ENCODE peak calls at places on chromosome 5, in nine cellular contexts. I is tibial nerve, M is HepG2, V is A549, U is GM12878, C is suprapubic skin, G is ovary, D is transverse colon, Y is stomach. R is an unnamed sample.

GRCh38 chr5:179805529-179806249 is 977 bp downstream of the MGAT4B start:
- DNase-seq in I (no peak), M (no peak), V (no peak), U (no peak), C (peak; percentile 68), G (peak; percentile 47), D (no peak), Y (no peak), R (peak; percentile 77)

GRCh38 chr5:89996892-89997291 is 412.7 kb downstream of the CETN3 start:
- DNase-seq in I (no peak), M (no peak), V (no peak), U (no peak), C (no peak), G (no peak), D (no peak), Y (no peak), R (no peak)

GRCh38 chr5:58240286-58240685 is 219.6 kb downstream of the PLK2 start:
- DNase-seq in I (no peak), M (no peak), V (peak; percentile 11), U (no peak), C (no peak), G (no peak), D (no peak), Y (no peak), R (no peak)

GRCh38 chr5:117539692-117540091 is 965.1 kb upstream of the SEMA6A start:
- DNase-seq in I (no peak), M (no peak), V (no peak), U (no peak), C (no peak), G (no peak), D (no peak), Y (no peak), R (no peak)

GRCh38 chr5:143002459-143003327 is 232.5 kb downstream of the ARHGAP26 start:
- DNase-seq in I (no peak), M (no peak), V (peak; percentile 55), U (peak; percentile 82), C (no peak), G (no peak), D (peak; percentile 54), Y (peak; percentile 36), R (no peak)

GRCh38 chr5:97735209-97735608 is 552.2 kb upstream of the RIOK2 start:
- DNase-seq in I (no peak), M (no peak), V (no peak), U (no peak), C (no peak), G (no peak), D (no peak), Y (no peak), R (no peak)

GRCh38 chr5:145218019-145218418 is 617.1 kb downstream of the PRELID2 start:
- DNase-seq in I (no peak), M (no peak), V (no peak), U (no peak), C (no peak), G (no peak), D (no peak), Y (no peak), R (no peak)

GRCh38 chr5:159182691-159183090 is 26.7 kb downstream of the RNF145 start:
- DNase-seq in I (no peak), M (peak; percentile 83), V (no peak), U (no peak), C (no peak), G (no peak), D (no peak), Y (no peak), R (no peak)

DNA sequence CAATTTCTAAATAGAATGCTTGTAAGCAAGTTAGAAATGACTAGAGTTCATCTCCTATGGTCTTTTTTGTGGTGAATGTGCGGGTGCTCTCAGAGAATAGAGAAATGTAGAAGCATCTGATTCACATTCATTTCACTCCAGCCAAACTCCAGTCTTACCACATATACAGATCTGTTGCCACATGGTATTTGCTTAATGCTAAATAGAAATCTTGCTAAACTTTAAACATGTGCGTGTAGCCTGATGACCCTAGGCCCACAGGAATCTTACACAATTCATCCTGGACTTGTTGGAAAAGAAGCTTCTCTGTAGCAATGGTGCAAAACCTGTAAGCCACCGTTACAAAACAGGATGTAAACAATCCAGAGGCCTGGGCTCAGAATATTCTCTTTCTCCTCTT is 135.2 kb downstream of the PCSK1 start:
- DNase-seq in I (no peak), M (peak; percentile 98), V (no peak), U (no peak), C (no peak), G (no peak), D (no peak), Y (no peak), R (peak; percentile 69)
- H3K4me3 ChIP-seq in I (no peak overlapping the region), M (peak overlapping the region; percentile 23), V (no peak overlapping the region), U (no peak overlapping the region), C (no peak overlapping the region), G (no peak overlapping the region), D (no peak overlapping the region), Y (no peak overlapping the region), R (no peak overlapping the region)

GRCh38 chr5:62506659-62507460 is 71.8 kb upstream of the LRRC70 start:
- DNase-seq in I (no peak), M (no peak), V (no peak), U (no peak), C (no peak), G (no peak), D (no peak), Y (no peak), R (no peak)

GRCh38 chr5:62496876-62497275 is 81.7 kb upstream of the LRRC70 start:
- DNase-seq in I (no peak), M (no peak), V (no peak), U (no peak), C (no peak), G (no peak), D (no peak), Y (no peak), R (no peak)

GRCh38 chr5:62498961-62499360 is 79.7 kb upstream of the LRRC70 start:
- DNase-seq in I (no peak), M (no peak), V (no peak), U (no peak), C (no peak), G (no peak), D (no peak), Y (no peak), R (no peak)

GRCh38 chr5:62504129-62504528 is 74.5 kb upstream of the LRRC70 start:
- DNase-seq in I (no peak), M (no peak), V (no peak), U (no peak), C (no peak), G (no peak), D (no peak), Y (no peak), R (no peak)

DNA sequence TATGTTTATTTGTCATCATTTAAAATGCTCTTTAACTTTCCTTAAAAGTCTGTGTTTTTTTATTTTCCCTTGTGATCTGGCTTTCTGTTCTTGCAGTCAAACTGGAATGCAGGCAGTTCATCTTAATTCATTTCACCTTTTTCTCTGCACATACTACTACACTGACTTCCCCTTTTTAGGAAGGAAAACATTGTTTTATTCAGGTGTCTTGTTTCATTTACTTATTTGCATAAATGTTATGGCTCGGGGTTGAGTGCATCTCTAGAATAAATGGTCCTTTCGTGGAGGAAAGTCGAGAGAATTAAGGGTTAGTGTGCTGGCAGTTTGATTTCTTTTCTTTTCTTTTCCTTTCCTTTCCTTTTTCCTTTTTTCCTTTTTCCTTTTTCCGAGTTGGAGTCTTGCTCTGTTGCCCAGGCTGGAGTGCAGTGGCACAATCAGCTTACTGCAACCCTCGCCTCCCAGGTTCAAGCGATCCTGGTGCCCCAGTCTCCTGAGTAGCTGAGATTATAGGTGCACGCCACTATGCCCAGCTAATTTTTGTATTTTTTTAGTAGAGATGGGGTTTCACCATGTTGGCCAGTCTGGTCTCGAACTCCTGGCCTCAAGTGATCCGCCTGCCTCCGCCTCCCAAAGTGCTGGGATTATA is 76.0 kb upstream of the LRRC70 start:
- DNase-seq in I (no peak), M (no peak), V (no peak), U (no peak), C (no peak), G (no peak), D (no peak), Y (no peak), R (no peak)
- TF ChIP-seq EP300 in I (no peak), M (no peak), V (no peak), U (no peak), C (no peak), G (no peak), D (no peak), Y (no peak), R (no peak)

GRCh38 chr5:31161772-31162171 is 31.7 kb upstream of the CDH6 start:
- DNase-seq in I (no peak), M (peak; percentile 23), V (no peak), U (no peak), C (no peak), G (no peak), D (no peak), Y (no peak), R (no peak)
- H3K4me3 ChIP-seq in I (no peak overlapping the region), M (no peak overlapping the region), V (no peak overlapping the region), U (no peak overlapping the region), C (no peak overlapping the region), G (no peak overlapping the region), D (no peak overlapping the region), Y (no peak overlapping the region), R (no peak overlapping the region)

GRCh38 chr5:77644443-77645157 is 6.1 kb upstream of the OTP start:
- DNase-seq in I (no peak), M (no peak), V (no peak), U (no peak), C (no peak), G (no peak), D (no peak), Y (no peak), R (no peak)

GRCh38 chr5:77642915-77643653 is 4.6 kb upstream of the OTP start:
- DNase-seq in I (no peak), M (no peak), V (no peak), U (no peak), C (no peak), G (no peak), D (no peak), Y (no peak), R (no peak)

GRCh38 chr5:77645995-77646639 is 7.6 kb upstream of the OTP start:
- DNase-seq in I (no peak), M (no peak), V (no peak), U (no peak), C (no peak), G (no peak), D (no peak), Y (no peak), R (no peak)

GRCh38 chr5:77643654-77644404 is 5.3 kb upstream of the OTP start:
- DNase-seq in I (no peak), M (no peak), V (no peak), U (no peak), C (no peak), G (no peak), D (no peak), Y (no peak), R (no peak)

DNA sequence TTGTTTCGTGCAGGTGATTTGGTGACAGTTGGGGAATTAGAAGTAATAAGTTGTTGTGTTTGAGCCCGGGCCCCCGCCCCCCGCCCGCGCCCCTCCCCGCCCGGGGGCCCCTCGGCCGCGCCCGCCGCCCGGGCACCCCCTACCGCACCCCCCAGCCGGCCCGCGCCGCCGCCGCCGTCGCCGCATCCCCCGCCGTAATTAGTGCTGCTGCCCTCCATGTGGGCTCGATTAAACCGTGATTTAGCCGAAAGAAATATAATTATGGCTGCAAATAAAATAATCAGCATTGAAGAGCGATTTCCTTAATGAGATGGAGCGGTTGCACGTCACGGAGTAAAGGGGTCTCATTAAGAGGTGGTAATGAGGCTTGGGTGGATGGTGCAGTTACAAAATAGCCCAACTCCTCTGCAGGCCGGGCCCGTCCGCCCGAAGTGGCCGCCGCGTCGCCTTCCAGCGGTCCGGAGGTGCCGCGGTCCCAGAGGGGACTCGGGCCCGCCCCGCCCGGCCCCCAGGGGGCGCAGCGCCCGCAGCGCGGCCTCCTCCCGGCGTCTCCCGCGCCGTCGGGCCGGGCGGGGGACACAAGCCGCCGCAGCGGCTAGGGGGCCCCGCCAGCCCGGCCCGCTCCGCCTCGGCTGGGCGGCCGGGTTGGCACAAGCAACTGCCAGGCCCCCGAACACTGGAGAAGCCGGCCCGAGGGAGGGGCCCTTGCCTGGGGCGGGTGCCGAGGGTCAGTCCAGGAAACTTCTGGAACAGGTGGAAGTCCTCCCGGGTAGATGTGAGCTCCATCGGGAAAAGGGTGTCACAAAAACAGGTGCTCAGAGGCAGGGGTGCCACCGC is 6.9 kb upstream of the OTP start:
- DNase-seq in I (no peak), M (peak; percentile 13), V (peak; percentile 86), U (no peak), C (no peak), G (no peak), D (peak; percentile 44), Y (peak; percentile 47), R (no peak)
- TF ChIP-seq EP300 in I (no peak), M (no peak), V (no peak), U (no peak), C (no peak), G (no peak), D (no peak), Y (no peak), R (no peak)

R was measured in sigmoid colon.